ENCODE peak calls at places on chromosomes 12 and 14, in four cellular contexts. S, L, J and Y are unnamed samples.
A peak's percentile ranks its signal among the peaks of the same experiment; 100 is the strongest.

GRCh38 chr12:98332626-98333025 is 182.8 kb upstream of the TMPO start:
- DNase-seq in S (no peak), L (no peak), J (no peak), Y (no peak)

GRCh38 chr12:107485731-107486130 is 199.9 kb upstream of the PWP1 start:
- DNase-seq in S (no peak), L (peak; percentile 10), J (no peak), Y (no peak)

GRCh38 chr14:105419305-105420091 is at the start of gene MTA1:
- DNase-seq in S (peak; percentile 29), L (peak; percentile 82), J (peak; percentile 81), Y (peak; percentile 43)

GRCh38 chr12:128693771-128694170 is 130.0 kb downstream of the SLC15A4 start:
- DNase-seq in S (no peak), L (no peak), J (no peak), Y (no peak)

GRCh38 chr14:75457648-75458165 is 29.9 kb downstream of the JDP2 start:
- DNase-seq in S (no peak), L (no peak), J (no peak), Y (no peak)

GRCh38 chr14:73239463-73240241 is 2.3 kb downstream of the PAPLN start:
- DNase-seq in S (no peak), L (peak; percentile 81), J (peak; percentile 90), Y (peak; percentile 86)

GRCh38 chr14:63633801-63634200 is 7.9 kb downstream of the WDR89 start:
- DNase-seq in S (no peak), L (no peak), J (no peak), Y (no peak)

GRCh38 chr14:99727096-99727870 is 43.2 kb downstream of the CYP46A1 start:
- DNase-seq in S (no peak), L (no peak), J (peak; percentile 49), Y (no peak)

GRCh38 chr12:94225924-94226630 is 77.7 kb downstream of the PLXNC1 start:
- DNase-seq in S (no peak), L (no peak), J (no peak), Y (no peak)

GRCh38 chr12:123471374-123472068 is 13.6 kb downstream of the SNRNP35 start:
- DNase-seq in S (no peak), L (peak; percentile 74), J (peak; percentile 64), Y (peak; percentile 69)

GRCh38 chr12:51488281-51488680 is 63.6 kb downstream of the SLC4A8 start:
- DNase-seq in S (no peak), L (no peak), J (no peak), Y (no peak)

DNA sequence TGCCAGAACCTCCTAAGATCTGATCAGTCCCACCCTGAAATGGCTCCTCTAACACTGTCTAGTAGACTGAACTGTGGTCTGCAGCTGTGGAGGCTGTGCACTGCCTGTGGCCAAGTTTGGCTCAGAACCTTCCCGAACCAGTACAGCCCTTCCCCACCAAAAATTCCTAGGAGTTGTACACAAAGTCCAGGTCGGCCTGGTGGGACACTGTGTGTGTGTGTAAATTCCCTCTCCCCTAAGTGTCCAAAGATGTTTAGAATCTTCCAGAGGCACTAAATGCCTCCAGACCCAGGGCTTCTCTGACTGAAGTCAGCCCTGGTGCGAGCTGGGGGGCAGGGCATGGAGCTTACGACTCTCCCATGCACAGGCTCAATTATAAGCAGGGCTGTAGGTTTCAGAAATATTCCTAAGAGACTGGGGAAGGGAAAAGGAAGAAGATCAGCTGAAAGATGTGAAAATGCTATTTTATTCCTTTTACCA is 107.0 kb upstream of the ATF7IP start:
- DNase-seq in S (no peak), L (no peak), J (peak; percentile 52), Y (peak; percentile 45)
- H3K9me3 ChIP-seq in S (no peaks in the 10 kb centered on the region), L (no peaks in the 10 kb centered on the region), J (no peaks in the 10 kb centered on the region), Y (no peaks in the 10 kb centered on the region)

GRCh38 chr12:48024735-48025134 is 20.5 kb upstream of the COL2A1 start:
- DNase-seq in S (no peak), L (no peak), J (no peak), Y (no peak)

GRCh38 chr12:48028541-48029400 is 24.5 kb upstream of the COL2A1 start:
- DNase-seq in S (no peak), L (no peak), J (no peak), Y (no peak)

GRCh38 chr12:48027183-48028002 is 23.1 kb upstream of the COL2A1 start:
- DNase-seq in S (no peak), L (no peak), J (no peak), Y (no peak)

GRCh38 chr12:48025281-48025680 is 21.0 kb upstream of the COL2A1 start:
- DNase-seq in S (no peak), L (no peak), J (no peak), Y (no peak)

DNA sequence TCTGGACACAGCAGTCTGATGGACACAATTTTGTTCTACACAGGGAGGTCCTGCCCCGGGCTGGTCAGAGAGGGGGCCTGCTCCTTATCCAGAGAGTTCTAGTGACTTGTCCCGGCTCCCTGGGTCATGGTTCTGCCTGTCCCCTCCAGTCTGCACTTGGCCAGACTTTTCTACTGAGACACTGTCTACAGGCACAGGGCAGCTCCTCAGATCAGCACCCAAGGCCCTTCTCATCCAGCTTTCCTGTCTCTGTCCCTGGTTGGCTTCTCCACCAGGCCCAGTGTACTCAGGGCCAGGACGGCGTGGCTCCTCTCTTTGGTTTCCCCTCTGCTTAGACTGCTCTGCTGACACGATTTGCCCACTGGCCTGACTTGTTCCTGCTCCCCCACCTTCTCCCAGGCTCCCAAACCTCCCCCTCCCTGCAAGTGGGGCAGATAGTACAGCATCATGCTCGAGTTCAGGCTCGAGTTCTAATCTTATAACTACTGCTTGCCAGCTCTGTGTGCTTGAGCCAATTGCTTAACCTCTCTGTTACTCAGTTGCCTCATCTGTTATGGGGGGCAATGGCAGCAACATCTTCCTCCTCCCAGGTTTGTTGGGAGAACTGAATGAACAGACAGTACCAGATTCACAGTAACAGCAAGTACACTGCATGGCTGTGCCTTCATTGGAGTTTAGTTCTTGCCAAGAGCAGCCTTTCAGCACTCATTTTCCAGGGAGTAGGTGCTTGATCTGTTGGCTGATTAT is 22.0 kb upstream of the COL2A1 start:
- DNase-seq in S (no peak), L (no peak), J (no peak), Y (no peak)
- H3K4me1 ChIP-seq in S (peaks cover 36% of the 10 kb centered on the region), L (no peaks in the 10 kb centered on the region), J (peaks cover 2% of the 10 kb centered on the region), Y (no peaks in the 10 kb centered on the region)

GRCh38 chr12:132529156-132529839 is 39.3 kb downstream of the FBRSL1 start:
- DNase-seq in S (no peak), L (no peak), J (no peak), Y (no peak)

GRCh38 chr12:132529899-132530298 is 39.9 kb downstream of the FBRSL1 start:
- DNase-seq in S (no peak), L (no peak), J (no peak), Y (no peak)

GRCh38 chr12:132528564-132529106 is 38.7 kb downstream of the FBRSL1 start:
- DNase-seq in S (no peak), L (no peak), J (no peak), Y (no peak)

GRCh38 chr12:132530451-132530850 is 40.5 kb downstream of the FBRSL1 start:
- DNase-seq in S (no peak), L (no peak), J (no peak), Y (no peak)

GRCh38 chr12:132530851-132531250 is 40.9 kb downstream of the FBRSL1 start:
- DNase-seq in S (no peak), L (no peak), J (no peak), Y (no peak)
- H3K9me3 ChIP-seq in S (no peaks in the 10 kb centered on the region), L (no peaks in the 10 kb centered on the region), J (no peaks in the 10 kb centered on the region), Y (no peaks in the 10 kb centered on the region)

GRCh38 chr12:42546709-42547108 is 42.8 kb downstream of the PRICKLE1 start:
- DNase-seq in S (no peak), L (no peak), J (no peak), Y (no peak)

GRCh38 chr12:42539696-42540095 is 49.9 kb downstream of the PRICKLE1 start:
- DNase-seq in S (no peak), L (peak; percentile 68), J (no peak), Y (no peak)

GRCh38 chr12:42538203-42538602 is 51.3 kb downstream of the PRICKLE1 start:
- DNase-seq in S (no peak), L (no peak), J (no peak), Y (no peak)

GRCh38 chr12:42541965-42542364 is 47.6 kb downstream of the PRICKLE1 start:
- DNase-seq in S (no peak), L (no peak), J (no peak), Y (no peak)
- H3K4me1 ChIP-seq in S (no peaks in the 10 kb centered on the region), L (peaks cover 10% of the 10 kb centered on the region), J (no peaks in the 10 kb centered on the region), Y (no peaks in the 10 kb centered on the region)

GRCh38 chr12:34368079-34368478 is 345.8 kb downstream of the ALG10 start:
- DNase-seq in S (no peak), L (no peak), J (no peak), Y (no peak)
- H3K9me3 ChIP-seq in S (no peaks in the 10 kb centered on the region), L (no peaks in the 10 kb centered on the region), J (no peaks in the 10 kb centered on the region), Y (no peaks in the 10 kb centered on the region)

GRCh38 chr12:113081785-113082296 is 25.3 kb downstream of the DTX1 start:
- DNase-seq in S (no peak), L (no peak), J (peak; percentile 40), Y (no peak)

GRCh38 chr12:113087193-113087592 is 30.7 kb downstream of the DTX1 start:
- DNase-seq in S (no peak), L (no peak), J (no peak), Y (no peak)

GRCh38 chr12:113086249-113087164 is 30.0 kb downstream of the DTX1 start:
- DNase-seq in S (no peak), L (no peak), J (no peak), Y (peak; percentile 92)

GRCh38 chr12:113082486-113083148 is 26.1 kb downstream of the DTX1 start:
- DNase-seq in S (no peak), L (no peak), J (no peak), Y (no peak)

GRCh38 chr12:113083863-113084430 is 27.4 kb downstream of the DTX1 start:
- DNase-seq in S (no peak), L (no peak), J (peak; percentile 80), Y (peak; percentile 47)
- H3K4me1 ChIP-seq in S (no peaks in the 10 kb centered on the region), L (peaks cover 25% of the 10 kb centered on the region), J (no peaks in the 10 kb centered on the region), Y (peaks cover 8% of the 10 kb centered on the region)

GRCh38 chr14:56371737-56372136 is 207.9 kb upstream of the TMEM260 start:
- DNase-seq in S (no peak), L (no peak), J (no peak), Y (no peak)
- H3K9me3 ChIP-seq in S (peaks cover 10% of the 10 kb centered on the region), L (peaks cover 16% of the 10 kb centered on the region), J (no peaks in the 10 kb centered on the region), Y (no peaks in the 10 kb centered on the region)

DNA sequence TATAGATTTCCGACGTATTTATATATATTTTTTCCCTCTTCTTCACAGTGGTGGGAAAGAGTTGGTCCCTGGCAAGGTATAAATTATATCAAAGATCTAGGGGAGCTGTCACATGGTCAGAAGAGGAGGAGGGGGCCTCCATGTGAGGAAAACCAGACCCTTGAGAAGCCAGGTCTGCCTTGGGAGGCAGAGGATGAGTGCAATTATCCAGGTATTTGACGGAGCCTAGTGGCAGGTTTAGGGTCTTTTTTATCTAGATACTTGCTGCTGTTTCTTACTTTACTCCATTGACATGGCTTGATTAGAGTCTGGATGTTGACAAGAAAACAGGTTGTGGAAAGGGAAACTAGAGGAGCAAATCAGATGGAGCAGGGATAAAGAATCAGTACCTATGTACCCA is 5.5 kb downstream of the COPZ1 start:
- DNase-seq in S (no peak), L (no peak), J (no peak), Y (no peak)
- H3K4me1 ChIP-seq in S (peaks cover 46% of the 10 kb centered on the region), L (peaks cover 28% of the 10 kb centered on the region), J (no peaks in the 10 kb centered on the region), Y (peaks cover 42% of the 10 kb centered on the region)

DNA sequence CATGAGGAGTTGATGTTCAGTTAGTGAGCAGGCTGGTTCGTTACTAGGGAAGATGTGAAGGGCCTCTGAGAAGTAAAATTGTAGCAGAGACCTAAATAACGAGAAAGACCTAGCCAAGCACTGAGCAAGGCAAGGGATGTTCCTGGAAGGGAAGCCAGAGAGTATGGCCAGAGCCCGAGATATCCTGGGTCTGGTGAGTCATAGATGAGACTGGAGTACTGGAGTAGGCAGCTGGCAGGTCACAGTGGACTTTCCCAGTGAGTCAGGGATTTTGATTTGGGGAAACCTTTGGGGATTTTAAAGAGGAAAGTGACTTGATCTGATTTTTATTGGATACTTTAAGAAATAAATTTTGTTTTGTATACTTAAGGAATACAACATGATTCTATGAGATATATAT is 369.0 kb downstream of the DIO2 start:
- DNase-seq in S (no peak), L (peak; percentile 6), J (peak; percentile 79), Y (peak; percentile 3)
- H3K9me3 ChIP-seq in S (no peaks in the 10 kb centered on the region), L (no peaks in the 10 kb centered on the region), J (no peaks in the 10 kb centered on the region), Y (no peaks in the 10 kb centered on the region)